ENCODE peak calls at places on chromosome 3, in seven cellular contexts. One of them, this sample, is unnamed.

GRCh38 chr3:9810357-9810726 is 280 bp downstream of the TTLL3 start:
- DNase-seq in H1: peak; percentile 66
- DNase-seq in A549: no peak
- DNase-seq in endothelial cell of umbilical vein: no peak
- DNase-seq in HCT116: no peak
- DNase-seq in HepG2: no peak
- DNase-seq in K562: no peak
- DNase-seq in this sample: no peak

GRCh38 chr3:20057612-20058180 is 17.4 kb downstream of the KAT2B start:
- DNase-seq in endothelial cell of umbilical vein: no peak
- DNase-seq in H1: no peak
- DNase-seq in HCT116: no peak
- DNase-seq in K562: no peak
- DNase-seq in A549: no peak
- DNase-seq in HepG2: no peak
- DNase-seq in this sample: no peak

GRCh38 chr3:46672349-46672695 is 21.2 kb downstream of the ALS2CL start:
- DNase-seq in HCT116: no peak
- DNase-seq in A549: no peak
- DNase-seq in HepG2: no peak
- DNase-seq in endothelial cell of umbilical vein: no peak
- DNase-seq in H1: peak; percentile 32
- DNase-seq in K562: peak; percentile 36
- DNase-seq in this sample: no peak

GRCh38 chr3:48187579-48188265 is 495 bp downstream of the CDC25A start:
- DNase-seq in A549: no peak
- DNase-seq in K562: peak; percentile 59
- DNase-seq in H1: peak; percentile 59
- DNase-seq in HepG2: no peak
- DNase-seq in endothelial cell of umbilical vein: no peak
- DNase-seq in HCT116: no peak
- DNase-seq in this sample: no peak

GRCh38 chr3:111277226-111277625 is 205.6 kb downstream of the NECTIN3 start:
- DNase-seq in HepG2: no peak
- DNase-seq in HCT116: no peak
- DNase-seq in endothelial cell of umbilical vein: no peak
- DNase-seq in K562: no peak
- DNase-seq in A549: peak; percentile 5
- DNase-seq in H1: no peak
- DNase-seq in this sample: peak; percentile 1

GRCh38 chr3:144516029-144516428 is 544.4 kb downstream of the DIPK2A start:
- DNase-seq in HCT116: no peak
- DNase-seq in A549: no peak
- DNase-seq in HepG2: no peak
- DNase-seq in H1: no peak
- DNase-seq in K562: no peak
- DNase-seq in endothelial cell of umbilical vein: no peak
- DNase-seq in this sample: no peak

GRCh38 chr3:38126121-38126892 is 10.6 kb downstream of the ACAA1 start:
- DNase-seq in HepG2: no peak
- DNase-seq in endothelial cell of umbilical vein: no peak
- DNase-seq in H1: no peak
- DNase-seq in K562: no peak
- DNase-seq in HCT116: no peak
- DNase-seq in A549: no peak
- DNase-seq in this sample: no peak

GRCh38 chr3:195760345-195760983 is 39.7 kb downstream of the MUC20 start:
- DNase-seq in HepG2: no peak
- DNase-seq in HCT116: no peak
- DNase-seq in H1: peak; percentile 31
- DNase-seq in endothelial cell of umbilical vein: no peak
- DNase-seq in K562: no peak
- DNase-seq in A549: no peak
- DNase-seq in this sample: no peak

GRCh38 chr3:139559541-139559940 is 20.0 kb upstream of the RBP1 start:
- DNase-seq in A549: no peak
- DNase-seq in H1: no peak
- DNase-seq in endothelial cell of umbilical vein: no peak
- DNase-seq in K562: no peak
- DNase-seq in HepG2: no peak
- DNase-seq in HCT116: no peak
- DNase-seq in this sample: no peak

GRCh38 chr3:45409921-45410320 is 21.5 kb downstream of the LARS2 start:
- DNase-seq in HCT116: no peak
- DNase-seq in A549: no peak
- DNase-seq in H1: no peak
- DNase-seq in K562: no peak
- DNase-seq in HepG2: no peak
- DNase-seq in endothelial cell of umbilical vein: no peak
- DNase-seq in this sample: peak; percentile 59

GRCh38 chr3:128804017-128804816 is 75.2 kb upstream of the ACAD9 start:
- DNase-seq in A549: no peak
- DNase-seq in endothelial cell of umbilical vein: peak; percentile 80
- DNase-seq in K562: peak; percentile 36
- DNase-seq in HCT116: no peak
- DNase-seq in HepG2: no peak
- DNase-seq in H1: no peak
- DNase-seq in this sample: peak; percentile 89

GRCh38 chr3:126939347-126939735 is 43.6 kb upstream of the PLXNA1 start:
- DNase-seq in endothelial cell of umbilical vein: peak; percentile 39
- DNase-seq in HCT116: no peak
- DNase-seq in HepG2: no peak
- DNase-seq in K562: no peak
- DNase-seq in H1: no peak
- DNase-seq in A549: peak; percentile 9
- DNase-seq in this sample: no peak

GRCh38 chr3:148884261-148884660 is 19.2 kb downstream of the CPA3 start:
- DNase-seq in endothelial cell of umbilical vein: peak; percentile 40
- DNase-seq in HCT116: no peak
- DNase-seq in HepG2: no peak
- DNase-seq in H1: no peak
- DNase-seq in K562: no peak
- DNase-seq in A549: no peak
- DNase-seq in this sample: no peak

GRCh38 chr3:191492601-191493000 is 31.6 kb downstream of the PYDC2 start:
- DNase-seq in endothelial cell of umbilical vein: peak; percentile 9
- DNase-seq in HCT116: no peak
- DNase-seq in K562: no peak
- DNase-seq in H1: no peak
- DNase-seq in HepG2: no peak
- DNase-seq in A549: no peak
- DNase-seq in this sample: no peak

GRCh38 chr3:196127308-196128040 is 45.6 kb upstream of the TFRC start:
- DNase-seq in A549: no peak
- DNase-seq in K562: peak; percentile 86
- DNase-seq in HCT116: no peak
- DNase-seq in H1: no peak
- DNase-seq in HepG2: no peak
- DNase-seq in endothelial cell of umbilical vein: no peak
- DNase-seq in this sample: no peak

GRCh38 chr3:195139091-195139875 is 131.7 kb downstream of the XXYLT1 start:
- DNase-seq in HepG2: no peak
- DNase-seq in H1: no peak
- DNase-seq in endothelial cell of umbilical vein: no peak
- DNase-seq in HCT116: no peak
- DNase-seq in A549: no peak
- DNase-seq in K562: no peak
- DNase-seq in this sample: no peak

GRCh38 chr3:37990527-37990926 is at the start of gene VILL:
- DNase-seq in K562: no peak
- DNase-seq in HepG2: no peak
- DNase-seq in A549: no peak
- DNase-seq in endothelial cell of umbilical vein: no peak
- DNase-seq in HCT116: no peak
- DNase-seq in H1: no peak
- DNase-seq in this sample: no peak

GRCh38 chr3:356947-357346 is 160.4 kb downstream of the CHL1 start:
- DNase-seq in HCT116: no peak
- DNase-seq in K562: no peak
- DNase-seq in A549: no peak
- DNase-seq in endothelial cell of umbilical vein: no peak
- DNase-seq in HepG2: no peak
- DNase-seq in H1: no peak
- DNase-seq in this sample: no peak

GRCh38 chr3:66468016-66468735 is 32.6 kb downstream of the LRIG1 start:
- DNase-seq in HCT116: no peak
- DNase-seq in H1: no peak
- DNase-seq in A549: no peak
- DNase-seq in HepG2: no peak
- DNase-seq in endothelial cell of umbilical vein: no peak
- DNase-seq in K562: no peak
- DNase-seq in this sample: no peak

GRCh38 chr3:55252921-55253320 is 234.2 kb downstream of the WNT5A start:
- DNase-seq in A549: no peak
- DNase-seq in HCT116: no peak
- DNase-seq in H1: no peak
- DNase-seq in HepG2: no peak
- DNase-seq in K562: no peak
- DNase-seq in endothelial cell of umbilical vein: no peak
- DNase-seq in this sample: no peak

GRCh38 chr3:43218156-43218555 is 68.2 kb upstream of the SNRK start:
- DNase-seq in endothelial cell of umbilical vein: no peak
- DNase-seq in HepG2: no peak
- DNase-seq in H1: no peak
- DNase-seq in HCT116: no peak
- DNase-seq in K562: no peak
- DNase-seq in A549: no peak
- DNase-seq in this sample: no peak

GRCh38 chr3:56985460-56986327 is 74.8 kb upstream of the SPATA12 start:
- DNase-seq in HCT116: no peak
- DNase-seq in A549: no peak
- DNase-seq in K562: no peak
- DNase-seq in HepG2: no peak
- DNase-seq in endothelial cell of umbilical vein: no peak
- DNase-seq in H1: no peak
- DNase-seq in this sample: peak; percentile 62

GRCh38 chr3:66472313-66473134 is 28.3 kb downstream of the LRIG1 start:
- DNase-seq in HepG2: no peak
- DNase-seq in H1: no peak
- DNase-seq in endothelial cell of umbilical vein: peak; percentile 94
- DNase-seq in K562: no peak
- DNase-seq in A549: peak; percentile 31
- DNase-seq in HCT116: no peak
- DNase-seq in this sample: no peak

GRCh38 chr3:65443739-65444447 is 594.8 kb downstream of the MAGI1 start:
- DNase-seq in HepG2: no peak
- DNase-seq in A549: no peak
- DNase-seq in HCT116: no peak
- DNase-seq in K562: no peak
- DNase-seq in H1: no peak
- DNase-seq in endothelial cell of umbilical vein: no peak
- DNase-seq in this sample: no peak

GRCh38 chr3:11727207-11727606 is 83.5 kb upstream of the VGLL4 start:
- DNase-seq in HepG2: no peak
- DNase-seq in K562: no peak
- DNase-seq in H1: no peak
- DNase-seq in endothelial cell of umbilical vein: no peak
- DNase-seq in HCT116: no peak
- DNase-seq in A549: no peak
- DNase-seq in this sample: no peak

GRCh38 chr3:17894434-17895060 is 152.1 kb upstream of the TBC1D5 start:
- DNase-seq in HCT116: peak; percentile 56
- DNase-seq in A549: peak; percentile 62
- DNase-seq in endothelial cell of umbilical vein: no peak
- DNase-seq in HepG2: peak; percentile 5
- DNase-seq in H1: peak; percentile 79
- DNase-seq in K562: no peak
- DNase-seq in this sample: peak; percentile 91

GRCh38 chr3:16692486-16693378 is 87.5 kb upstream of the DAZL start:
- DNase-seq in HCT116: no peak
- DNase-seq in A549: no peak
- DNase-seq in endothelial cell of umbilical vein: no peak
- DNase-seq in K562: no peak
- DNase-seq in HepG2: no peak
- DNase-seq in H1: no peak
- DNase-seq in this sample: no peak
- TF ChIP-seq CTCF in HCT116: no peak
- TF ChIP-seq CTCF in A549: no peak
- TF ChIP-seq CTCF in endothelial cell of umbilical vein: no peak
- TF ChIP-seq CTCF in K562: no peak
- TF ChIP-seq CTCF in HepG2: no peak
- TF ChIP-seq CTCF in H1: no peak
- TF ChIP-seq CTCF in this sample: no peak

GRCh38 chr3:4981688-4982494 is 2.7 kb downstream of the BHLHE40 start:
- DNase-seq in HCT116: no peak
- DNase-seq in endothelial cell of umbilical vein: peak; percentile 72
- DNase-seq in HepG2: peak; percentile 70
- DNase-seq in H1: no peak
- DNase-seq in K562: no peak
- DNase-seq in A549: peak; percentile 90
- DNase-seq in this sample: peak; percentile 75
- TF ChIP-seq POLR2A in HCT116: no peak
- TF ChIP-seq POLR2A in endothelial cell of umbilical vein: peak; percentile 42
- TF ChIP-seq POLR2A in HepG2: no peak
- TF ChIP-seq POLR2A in H1: no peak
- TF ChIP-seq POLR2A in K562: no peak
- TF ChIP-seq POLR2A in A549: no peak
- TF ChIP-seq POLR2A in this sample: no peak

DNA sequence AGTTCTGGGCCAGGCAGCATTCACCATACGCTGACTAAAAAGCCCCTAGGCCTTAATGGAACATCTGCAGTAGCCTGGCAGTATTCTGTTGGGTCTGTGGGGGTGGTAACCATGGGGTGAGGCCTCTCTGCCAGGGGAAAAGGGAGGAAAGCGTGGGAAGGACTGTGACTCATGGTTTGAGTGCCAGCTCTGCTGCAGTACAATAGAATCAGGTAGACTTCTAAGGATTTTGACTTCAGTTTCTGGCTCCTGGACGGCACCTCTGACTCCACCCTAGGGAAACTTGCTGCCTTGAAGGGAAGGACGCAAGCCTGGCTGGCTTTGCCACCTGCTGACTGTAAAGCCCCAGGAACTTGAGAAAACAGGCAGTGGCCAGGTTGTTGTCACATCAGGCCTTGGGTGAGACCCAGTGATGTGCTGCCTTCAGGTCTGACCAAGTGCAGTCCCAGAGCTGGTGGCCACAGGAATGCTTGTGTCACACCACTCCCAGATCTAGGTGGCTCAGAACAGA is 148.6 kb downstream of the SUCNR1 start:
- DNase-seq in A549: peak; percentile 58
- DNase-seq in K562: no peak
- DNase-seq in HepG2: no peak
- DNase-seq in HCT116: peak; percentile 98
- DNase-seq in endothelial cell of umbilical vein: peak; percentile 88
- DNase-seq in H1: no peak
- DNase-seq in this sample: peak; percentile 77
- TF ChIP-seq MAX in A549: no peak
- TF ChIP-seq MAX in K562: no peak
- TF ChIP-seq MAX in HepG2: no peak
- TF ChIP-seq MAX in HCT116: peak; percentile 80
- TF ChIP-seq MAX in endothelial cell of umbilical vein: no peak
- TF ChIP-seq MAX in H1: no peak
- TF ChIP-seq MAX in this sample: peak; percentile 14

DNA sequence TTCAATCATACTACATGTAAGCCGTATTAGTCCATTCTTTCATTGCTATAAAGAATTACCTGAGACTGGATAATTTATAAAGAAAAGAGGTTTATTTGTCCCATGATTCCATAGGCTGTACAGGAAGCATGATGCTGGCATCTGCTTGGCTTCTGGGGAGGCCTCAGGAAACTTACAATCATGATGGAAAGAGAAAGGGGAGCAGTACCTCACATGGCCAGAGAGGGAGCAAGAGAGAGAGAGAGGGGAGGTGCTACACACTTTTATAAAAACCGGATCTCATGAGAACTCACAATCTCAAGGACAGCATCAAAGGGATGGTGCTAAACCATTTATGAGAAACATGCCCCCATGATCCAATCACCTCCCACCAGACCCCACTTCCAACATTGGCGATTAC is 14.3 kb upstream of the CLASP2 start:
- DNase-seq in A549: peak; percentile 37
- DNase-seq in endothelial cell of umbilical vein: no peak
- DNase-seq in H1: no peak
- DNase-seq in HCT116: no peak
- DNase-seq in K562: no peak
- DNase-seq in HepG2: peak; percentile 5
- DNase-seq in this sample: peak; percentile 25
- TF ChIP-seq CTCF in A549: no peak
- TF ChIP-seq CTCF in endothelial cell of umbilical vein: peak; percentile 20
- TF ChIP-seq CTCF in H1: no peak
- TF ChIP-seq CTCF in HCT116: peak; percentile 53
- TF ChIP-seq CTCF in K562: peak; percentile 23
- TF ChIP-seq CTCF in HepG2: peak; percentile 22
- TF ChIP-seq CTCF in this sample: peak; percentile 37